ENCODE peak calls at places on chromosomes 12 and 14, in seven cellular contexts. One of them, this sample, is unnamed.

GRCh38 chr14:64387232-64387737 is 868 bp upstream of the MTHFD1 start:
- DNase-seq in adipocyte: peak; percentile 46
- DNase-seq in mesendoderm: peak; percentile 57
- DNase-seq in endodermal cell: no peak
- DNase-seq in NT2/D1: no peak
- DNase-seq in IMR-90: peak; percentile 19
- DNase-seq in HCT116: no peak
- DNase-seq in this sample: peak; percentile 56

GRCh38 chr12:127717293-127717692 is 549.7 kb upstream of the TMEM132C start:
- DNase-seq in endodermal cell: no peak
- DNase-seq in NT2/D1: no peak
- DNase-seq in IMR-90: no peak
- DNase-seq in HCT116: no peak
- DNase-seq in mesendoderm: no peak
- DNase-seq in adipocyte: peak; percentile 24
- DNase-seq in this sample: no peak

GRCh38 chr14:35814371-35815005 is 5.4 kb upstream of the RALGAPA1 start:
- DNase-seq in mesendoderm: peak; percentile 68
- DNase-seq in endodermal cell: peak; percentile 91
- DNase-seq in IMR-90: peak; percentile 40
- DNase-seq in NT2/D1: no peak
- DNase-seq in adipocyte: peak; percentile 78
- DNase-seq in HCT116: peak; percentile 47
- DNase-seq in this sample: peak; percentile 79

GRCh38 chr12:22256076-22256475 is 78.4 kb downstream of the ST8SIA1 start:
- DNase-seq in endodermal cell: no peak
- DNase-seq in mesendoderm: no peak
- DNase-seq in HCT116: no peak
- DNase-seq in IMR-90: peak; percentile 28
- DNase-seq in NT2/D1: no peak
- DNase-seq in adipocyte: no peak
- DNase-seq in this sample: no peak

GRCh38 chr12:101877816-101878811 is 734 bp downstream of the DRAM1 start:
- DNase-seq in mesendoderm: peak; percentile 28
- DNase-seq in HCT116: no peak
- DNase-seq in NT2/D1: no peak
- DNase-seq in adipocyte: peak; percentile 66
- DNase-seq in IMR-90: no peak
- DNase-seq in endodermal cell: peak; percentile 53
- DNase-seq in this sample: no peak

GRCh38 chr14:81516941-81517797 is 16.5 kb downstream of the SEL1L start:
- DNase-seq in adipocyte: peak; percentile 71
- DNase-seq in mesendoderm: peak; percentile 75
- DNase-seq in HCT116: no peak
- DNase-seq in NT2/D1: peak; percentile 32
- DNase-seq in IMR-90: peak; percentile 76
- DNase-seq in endodermal cell: peak; percentile 66
- DNase-seq in this sample: peak; percentile 32

GRCh38 chr12:132295101-132295526 is 34.3 kb downstream of the GALNT9 start:
- DNase-seq in mesendoderm: no peak
- DNase-seq in IMR-90: no peak
- DNase-seq in HCT116: no peak
- DNase-seq in adipocyte: no peak
- DNase-seq in endodermal cell: no peak
- DNase-seq in NT2/D1: no peak
- DNase-seq in this sample: no peak

GRCh38 chr14:94129758-94130414 is 482 bp upstream of the IFI27L2 start:
- DNase-seq in mesendoderm: peak; percentile 61
- DNase-seq in adipocyte: peak; percentile 82
- DNase-seq in IMR-90: peak; percentile 34
- DNase-seq in NT2/D1: no peak
- DNase-seq in HCT116: peak; percentile 56
- DNase-seq in endodermal cell: peak; percentile 73
- DNase-seq in this sample: peak; percentile 75

GRCh38 chr14:59187802-59188460 is 536 bp upstream of the DAAM1 start:
- DNase-seq in NT2/D1: no peak
- DNase-seq in IMR-90: no peak
- DNase-seq in HCT116: no peak
- DNase-seq in adipocyte: peak; percentile 53
- DNase-seq in endodermal cell: no peak
- DNase-seq in mesendoderm: peak; percentile 63
- DNase-seq in this sample: peak; percentile 77

GRCh38 chr12:69348162-69348938 is at the start of gene LYZ:
- DNase-seq in mesendoderm: no peak
- DNase-seq in IMR-90: no peak
- DNase-seq in endodermal cell: no peak
- DNase-seq in NT2/D1: no peak
- DNase-seq in HCT116: no peak
- DNase-seq in adipocyte: no peak
- DNase-seq in this sample: no peak

GRCh38 chr14:31879661-31880348 is 197.3 kb upstream of the ARHGAP5 start:
- DNase-seq in adipocyte: no peak
- DNase-seq in endodermal cell: no peak
- DNase-seq in mesendoderm: no peak
- DNase-seq in IMR-90: no peak
- DNase-seq in NT2/D1: no peak
- DNase-seq in HCT116: no peak
- DNase-seq in this sample: no peak

GRCh38 chr14:31881531-31882310 is 195.4 kb upstream of the ARHGAP5 start:
- DNase-seq in endodermal cell: no peak
- DNase-seq in NT2/D1: no peak
- DNase-seq in IMR-90: peak; percentile 28
- DNase-seq in HCT116: no peak
- DNase-seq in adipocyte: peak; percentile 33
- DNase-seq in mesendoderm: no peak
- DNase-seq in this sample: no peak

GRCh38 chr14:31876741-31877140 is 200.4 kb upstream of the ARHGAP5 start:
- DNase-seq in adipocyte: no peak
- DNase-seq in mesendoderm: no peak
- DNase-seq in IMR-90: no peak
- DNase-seq in HCT116: no peak
- DNase-seq in endodermal cell: no peak
- DNase-seq in NT2/D1: no peak
- DNase-seq in this sample: no peak

GRCh38 chr14:31880935-31881334 is 196.2 kb upstream of the ARHGAP5 start:
- DNase-seq in mesendoderm: peak; percentile 73
- DNase-seq in IMR-90: peak; percentile 90
- DNase-seq in adipocyte: peak; percentile 90
- DNase-seq in endodermal cell: no peak
- DNase-seq in HCT116: peak; percentile 12
- DNase-seq in NT2/D1: no peak
- DNase-seq in this sample: no peak

DNA sequence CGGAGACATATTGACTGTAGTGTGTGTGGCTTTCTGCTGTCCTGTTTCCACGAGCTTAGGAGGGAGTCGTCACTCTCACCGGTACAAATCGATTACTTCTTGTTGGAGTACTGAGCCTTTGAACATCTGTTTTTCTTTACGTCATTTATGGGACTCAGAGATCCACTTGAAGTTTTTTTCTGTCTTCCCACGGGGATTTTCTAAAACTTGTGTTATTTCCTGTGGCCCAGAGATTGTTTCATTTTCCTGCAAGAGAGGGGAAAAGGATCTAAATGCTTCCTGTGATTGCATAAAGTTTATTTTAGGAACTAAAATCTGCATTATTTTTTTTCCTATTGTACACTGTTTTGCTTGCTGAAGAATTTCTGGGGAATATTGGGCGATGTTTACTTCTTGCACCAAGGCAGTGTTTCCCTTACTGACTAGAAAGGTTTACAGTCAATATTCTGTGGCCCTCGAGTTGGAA is 199.7 kb upstream of the ARHGAP5 start:
- DNase-seq in adipocyte: peak; percentile 53
- DNase-seq in mesendoderm: no peak
- DNase-seq in endodermal cell: no peak
- DNase-seq in NT2/D1: no peak
- DNase-seq in IMR-90: peak; percentile 38
- DNase-seq in HCT116: no peak
- DNase-seq in this sample: no peak
- H3K9ac ChIP-seq in adipocyte: peak overlapping the region; percentile 46
- H3K9ac ChIP-seq in mesendoderm: no peak overlapping the region
- H3K9ac ChIP-seq in endodermal cell: no peak overlapping the region
- H3K9ac ChIP-seq in NT2/D1: no peak overlapping the region
- H3K9ac ChIP-seq in IMR-90: no peak overlapping the region
- H3K9ac ChIP-seq in HCT116: no peak overlapping the region
- H3K9ac ChIP-seq in this sample: no peak overlapping the region

DNA sequence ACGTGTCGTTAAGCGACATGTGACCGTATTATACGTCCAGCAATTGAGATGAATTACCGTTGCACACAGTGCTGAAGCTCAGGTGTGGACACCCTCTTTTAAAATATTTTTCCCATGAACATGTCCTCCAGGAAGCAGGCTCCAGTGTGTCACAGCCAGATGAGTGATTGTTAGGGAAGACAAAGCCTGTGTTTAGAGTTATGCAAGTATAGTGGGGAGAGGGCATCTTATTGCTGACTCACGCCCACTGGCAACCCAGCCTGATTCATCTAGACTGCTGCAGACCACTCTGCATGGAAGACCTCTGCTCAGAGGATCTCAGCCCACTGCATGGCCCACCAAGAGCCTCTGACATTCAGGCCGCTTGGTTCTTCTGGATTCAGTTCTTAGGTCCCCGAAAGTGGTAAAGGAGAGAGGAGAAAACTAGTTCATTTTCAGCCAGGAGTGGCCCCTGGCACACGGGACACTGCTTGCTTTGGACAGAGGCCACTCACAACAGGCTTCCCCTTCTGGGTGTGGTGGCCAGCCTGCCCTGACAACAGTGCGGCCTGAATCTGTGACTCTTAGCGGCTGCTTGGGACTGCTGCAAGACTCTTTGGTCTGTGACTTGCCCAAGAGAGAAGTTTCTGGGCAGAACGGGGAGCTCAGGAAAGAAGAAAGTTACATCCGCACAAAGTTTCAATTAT is 266.3 kb downstream of the ZFP36L1 start:
- DNase-seq in adipocyte: no peak
- DNase-seq in endodermal cell: no peak
- DNase-seq in IMR-90: no peak
- DNase-seq in mesendoderm: no peak
- DNase-seq in NT2/D1: no peak
- DNase-seq in HCT116: no peak
- DNase-seq in this sample: no peak
- H3K4me1 ChIP-seq in adipocyte: peaks cover 38% of the 10 kb centered on the region
- H3K4me1 ChIP-seq in endodermal cell: peaks cover 2% of the 10 kb centered on the region
- H3K4me1 ChIP-seq in IMR-90: peaks cover 5% of the 10 kb centered on the region
- H3K4me1 ChIP-seq in mesendoderm: peaks cover 1% of the 10 kb centered on the region
- H3K4me1 ChIP-seq in NT2/D1: peaks cover 8% of the 10 kb centered on the region
- H3K4me1 ChIP-seq in HCT116: peaks cover 40% of the 10 kb centered on the region
- H3K4me1 ChIP-seq in this sample: peaks cover 40% of the 10 kb centered on the region

GRCh38 chr12:56256326-56256960 is 1.7 kb downstream of the ANKRD52 start:
- DNase-seq in NT2/D1: no peak
- DNase-seq in endodermal cell: peak; percentile 81
- DNase-seq in adipocyte: peak; percentile 59
- DNase-seq in mesendoderm: peak; percentile 55
- DNase-seq in HCT116: no peak
- DNase-seq in IMR-90: peak; percentile 46
- DNase-seq in this sample: peak; percentile 27
- H3K9ac ChIP-seq in NT2/D1: no peak overlapping the region
- H3K9ac ChIP-seq in endodermal cell: no peak overlapping the region
- H3K9ac ChIP-seq in adipocyte: peak overlapping the region; percentile 92
- H3K9ac ChIP-seq in mesendoderm: peak overlapping the region; percentile 97
- H3K9ac ChIP-seq in HCT116: peak overlapping the region; percentile 89
- H3K9ac ChIP-seq in IMR-90: peak overlapping the region; percentile 96
- H3K9ac ChIP-seq in this sample: no peak overlapping the region

DNA sequence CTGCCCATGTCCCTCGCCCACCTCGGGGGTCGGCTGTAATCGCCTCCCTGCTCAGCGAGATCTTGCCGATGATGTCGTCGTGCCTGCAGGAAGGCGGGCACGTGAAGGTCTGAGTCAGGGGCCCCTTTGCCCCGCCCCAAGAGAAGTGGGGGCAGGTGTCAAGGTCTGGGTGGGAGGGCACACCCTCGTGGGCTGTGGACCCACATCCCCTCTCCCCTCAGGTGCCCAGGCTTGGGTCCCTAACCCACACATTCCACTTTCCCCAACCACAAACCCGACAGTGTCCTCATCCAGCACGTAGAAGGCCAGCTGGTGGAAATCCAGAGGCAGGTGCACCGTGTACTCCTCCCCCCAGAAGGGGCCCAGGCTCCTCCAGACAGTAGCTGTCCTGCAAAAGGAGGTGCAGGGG is 7.8 kb downstream of the RASAL1 start:
- DNase-seq in adipocyte: no peak
- DNase-seq in NT2/D1: no peak
- DNase-seq in mesendoderm: no peak
- DNase-seq in IMR-90: no peak
- DNase-seq in endodermal cell: no peak
- DNase-seq in HCT116: no peak
- DNase-seq in this sample: no peak
- H3K4me1 ChIP-seq in adipocyte: no peaks in the 10 kb centered on the region
- H3K4me1 ChIP-seq in NT2/D1: peaks cover 11% of the 10 kb centered on the region
- H3K4me1 ChIP-seq in mesendoderm: no peaks in the 10 kb centered on the region
- H3K4me1 ChIP-seq in IMR-90: no peaks in the 10 kb centered on the region
- H3K4me1 ChIP-seq in endodermal cell: no peaks in the 10 kb centered on the region
- H3K4me1 ChIP-seq in HCT116: no peaks in the 10 kb centered on the region
- H3K4me1 ChIP-seq in this sample: no peaks in the 10 kb centered on the region

DNA sequence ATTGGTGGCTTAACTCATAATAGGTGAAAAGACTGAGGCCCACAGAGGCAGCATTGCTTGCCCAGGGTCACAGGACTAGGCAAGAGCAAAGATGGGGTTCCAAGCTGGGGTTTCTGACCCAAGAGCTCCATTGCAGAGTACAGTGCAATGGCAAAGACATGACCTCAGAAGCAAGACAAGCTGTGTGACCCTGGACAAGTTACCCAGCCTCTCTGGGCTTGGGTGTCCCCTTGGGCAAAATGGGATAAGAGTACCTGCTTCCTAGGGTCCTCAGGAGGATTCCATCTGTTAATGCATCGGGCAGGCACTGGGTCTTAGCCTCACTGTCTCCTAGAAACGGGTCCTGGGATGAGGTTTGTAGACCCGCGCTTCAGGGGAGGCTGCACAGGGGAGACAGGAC is 111.6 kb upstream of the NCOR2 start:
- DNase-seq in mesendoderm: no peak
- DNase-seq in adipocyte: no peak
- DNase-seq in HCT116: no peak
- DNase-seq in NT2/D1: no peak
- DNase-seq in IMR-90: no peak
- DNase-seq in endodermal cell: no peak
- DNase-seq in this sample: no peak
- H3K9ac ChIP-seq in mesendoderm: no peak overlapping the region
- H3K9ac ChIP-seq in adipocyte: no peak overlapping the region
- H3K9ac ChIP-seq in HCT116: no peak overlapping the region
- H3K9ac ChIP-seq in NT2/D1: peak overlapping the region; percentile 61
- H3K9ac ChIP-seq in IMR-90: no peak overlapping the region
- H3K9ac ChIP-seq in endodermal cell: no peak overlapping the region
- H3K9ac ChIP-seq in this sample: no peak overlapping the region

This sample was measured in neural progenitor cell.